ENCODE peak calls at places on chromosomes 13 and 19, in six cellular contexts. V is fibroblast of lung, E is CD14-positive monocyte, L is stomach, A is dorsolateral prefrontal cortex, Y is uterus. Z is an unnamed sample.

GRCh38 chr13:84630486-84630885 is 748.2 kb upstream of the SLITRK1 start:
- DNase-seq in E (no peak), V (peak; percentile 88), L (no peak), A (no peak), Y (no peak), Z (no peak)

GRCh38 chr19:37964109-37964508 is 57.1 kb downstream of the SIPA1L3 start:
- DNase-seq in A (no peak), V (peak; percentile 61), Y (no peak), E (no peak), L (no peak), Z (no peak)

GRCh38 chr19:31461814-31462539 is 112.7 kb upstream of the TSHZ3 start:
- DNase-seq in A (no peak), V (peak; percentile 6), E (no peak), Y (no peak), L (no peak), Z (no peak)

GRCh38 chr13:94608586-94608985 is 6.9 kb downstream of the GPR180 start:
- DNase-seq in Y (no peak), A (no peak), E (no peak), L (no peak), V (no peak), Z (no peak)

GRCh38 chr19:4916292-4917082 is 7.2 kb downstream of the UHRF1 start:
- DNase-seq in A (no peak), L (no peak), V (no peak), E (no peak), Y (no peak), Z (peak; percentile 71)

GRCh38 chr13:31234729-31235128 is 35.0 kb downstream of the B3GLCT start:
- DNase-seq in Y (no peak), E (no peak), L (no peak), A (no peak), V (no peak), Z (no peak)

GRCh38 chr13:39415403-39415802 is 187.6 kb downstream of the LHFPL6 start:
- DNase-seq in V (peak; percentile 47), L (no peak), A (peak; percentile 52), E (no peak), Y (peak; percentile 53), Z (no peak)

GRCh38 chr13:24214528-24214927 is 54.0 kb downstream of the SPATA13 start:
- DNase-seq in E (no peak), V (no peak), A (no peak), L (no peak), Y (no peak), Z (no peak)

GRCh38 chr13:111115051-111115840 is at the start of gene ARHGEF7:
- DNase-seq in Y (no peak), A (peak; percentile 40), V (peak; percentile 7), L (no peak), E (no peak), Z (peak; percentile 65)

GRCh38 chr13:111658150-111659100 is 338.0 kb downstream of the TEX29 start:
- DNase-seq in E (no peak), Y (no peak), A (no peak), V (no peak), L (no peak), Z (no peak)

GRCh38 chr19:9324584-9324962 is 594 bp downstream of the ZNF559 start:
- DNase-seq in L (no peak), E (no peak), V (no peak), A (no peak), Y (no peak), Z (no peak)

GRCh38 chr13:26029581-26030136 is 22.2 kb downstream of the SHISA2 start:
- DNase-seq in Y (no peak), A (no peak), V (no peak), E (no peak), L (no peak), Z (no peak)

GRCh38 chr13:110410000-110410399 is 102.9 kb downstream of the COL4A2 start:
- DNase-seq in L (no peak), V (no peak), A (no peak), Y (no peak), E (no peak), Z (no peak)

GRCh38 chr19:29305268-29305667 is 92.3 kb upstream of the UQCRFS1 start:
- DNase-seq in L (no peak), Y (no peak), V (no peak), E (no peak), A (no peak), Z (no peak)

GRCh38 chr19:4122480-4122879 is 1.4 kb downstream of the MAP2K2 start:
- DNase-seq in V (no peak), L (no peak), A (no peak), Y (no peak), E (no peak), Z (no peak)

GRCh38 chr19:38658462-38659306 is 11.2 kb downstream of the ACTN4 start:
- DNase-seq in E (no peak), A (no peak), V (peak; percentile 100), Y (peak; percentile 81), L (peak; percentile 63), Z (no peak)

GRCh38 chr13:110807546-110807945 is 94.0 kb downstream of the ING1 start:
- DNase-seq in L (no peak), A (no peak), Y (no peak), V (no peak), E (no peak), Z (no peak)

GRCh38 chr13:29883941-29884518 is 33.6 kb upstream of the UBL3 start:
- DNase-seq in A (no peak), E (no peak), Y (no peak), L (no peak), V (peak; percentile 52), Z (no peak)

GRCh38 chr19:33938821-33939220 is 142.2 kb downstream of the KCTD15 start:
- DNase-seq in V (no peak), L (peak; percentile 48), E (no peak), A (no peak), Y (no peak), Z (no peak)

DNA sequence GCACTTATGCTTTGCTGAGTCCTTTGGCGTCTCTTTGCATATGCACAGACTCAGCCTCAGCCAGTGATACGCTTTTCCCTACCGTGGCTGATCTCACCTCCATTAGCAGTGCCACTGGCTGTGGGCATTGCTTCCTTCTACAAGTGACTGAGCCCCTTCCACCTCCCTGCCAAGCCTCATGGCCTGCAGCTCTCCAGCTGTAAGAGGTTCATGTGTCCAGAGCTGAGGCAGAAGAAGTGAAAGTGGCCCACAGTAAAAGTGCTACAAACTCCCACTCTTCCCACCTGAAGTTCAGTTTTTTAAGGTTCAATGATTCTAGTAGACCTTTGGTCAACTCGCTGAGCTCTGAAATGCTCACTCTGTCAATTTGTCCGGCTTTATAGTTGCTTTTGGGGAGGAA is 44.7 kb downstream of the SMARCA4 start:
- DNase-seq in V (no peak), A (no peak), E (no peak), Y (no peak), L (no peak), Z (no peak)
- TF ChIP-seq CTCF in V (no peak), A (no peak), E (no peak), Y (no peak), L (no peak), Z (no peak)

GRCh38 chr13:78657699-78658629 is 991 bp downstream of the OBI1 start:
- DNase-seq in L (no peak), A (no peak), Y (no peak), E (no peak), V (peak; percentile 4), Z (peak; percentile 45)

GRCh38 chr13:78659450-78660110 is 625 bp upstream of the OBI1 start:
- DNase-seq in V (no peak), A (no peak), Y (no peak), E (no peak), L (no peak), Z (peak; percentile 17)

GRCh38 chr13:78658630-78659449 is at the start of gene OBI1:
- DNase-seq in L (peak; percentile 94), A (peak; percentile 91), Y (peak; percentile 89), V (peak; percentile 92), E (peak; percentile 85), Z (peak; percentile 88)

GRCh38 chr13:78662467-78662866 is 3.5 kb upstream of the OBI1 start:
- DNase-seq in L (no peak), A (no peak), E (no peak), Y (no peak), V (no peak), Z (peak; percentile 28)

DNA sequence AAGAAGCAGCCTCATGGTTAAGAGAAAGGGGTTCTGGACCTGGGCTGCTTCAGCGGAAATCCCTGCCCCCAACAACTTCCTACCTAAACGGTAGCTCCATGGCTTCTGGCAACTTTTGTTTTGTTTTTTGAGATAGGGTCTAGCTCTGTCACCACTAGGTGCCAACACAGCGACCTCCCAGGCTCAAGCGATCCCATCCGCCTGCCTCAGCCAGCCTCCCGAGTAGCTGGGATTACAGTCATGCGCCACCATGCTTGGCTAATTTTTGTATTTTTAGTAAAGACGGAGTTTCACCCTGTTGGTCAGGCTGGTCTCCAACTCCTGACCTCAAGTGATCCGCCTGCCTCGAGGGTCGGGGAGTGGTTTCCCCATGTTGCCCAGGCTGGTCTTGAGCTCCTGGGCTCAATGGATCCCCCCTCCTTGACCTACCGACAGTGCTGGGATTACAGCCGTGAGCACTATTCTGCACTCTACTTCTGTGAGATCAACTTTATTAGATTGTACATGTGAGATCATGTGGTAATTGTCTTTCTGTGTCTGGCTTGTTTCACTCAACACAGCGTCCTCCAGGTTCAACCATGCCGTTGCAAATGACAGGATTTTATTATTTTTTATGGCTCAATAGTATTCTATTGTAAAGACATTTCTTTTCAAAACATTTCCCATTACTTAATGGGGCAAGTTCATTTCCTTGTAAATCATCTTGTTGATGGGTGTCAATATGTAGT is 1.3 kb upstream of the OBI1 start:
- DNase-seq in Y (no peak), A (peak; percentile 4), E (no peak), V (peak; percentile 3), L (no peak), Z (no peak)
- TF ChIP-seq CTCF in Y (no peak), A (no peak), E (no peak), V (no peak), L (no peak), Z (no peak)

GRCh38 chr19:53942001-53942786 is 20.5 kb upstream of the CACNG8 start:
- DNase-seq in A (no peak), E (no peak), V (no peak), Y (no peak), L (no peak), Z (no peak)
- TF ChIP-seq CTCF in A (no peak), E (no peak), V (no peak), Y (no peak), L (no peak), Z (no peak)

DNA sequence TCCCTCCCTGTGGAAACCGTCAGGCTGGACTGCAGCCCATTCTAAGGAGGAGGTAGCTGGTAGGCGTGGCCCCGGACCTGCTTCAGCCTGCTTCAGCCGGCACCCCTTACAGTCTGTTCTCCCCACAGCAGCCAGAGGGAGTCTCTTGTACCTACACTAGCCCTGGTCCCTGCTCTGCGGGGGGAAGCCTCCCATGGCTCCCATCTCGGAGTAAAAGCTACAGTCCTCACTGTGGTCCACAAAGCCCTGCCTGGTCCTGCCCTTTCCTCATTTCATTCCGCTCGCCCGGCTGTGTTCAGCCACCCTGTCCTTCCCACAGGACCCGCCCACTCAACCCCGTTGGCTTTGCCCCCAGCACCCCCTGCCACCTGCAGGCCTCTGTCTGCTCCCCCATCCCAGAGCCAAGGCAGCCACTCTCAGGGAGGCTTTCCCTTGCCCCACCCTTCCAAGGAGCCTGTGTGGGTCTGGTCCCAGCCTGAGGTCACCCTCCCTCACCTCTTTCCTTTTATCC is 1.3 kb downstream of the PGLYRP1 start:
- DNase-seq in Y (no peak), V (no peak), A (no peak), L (peak; percentile 46), E (no peak), Z (no peak)
- TF ChIP-seq CTCF in Y (no peak), V (no peak), A (no peak), L (no peak), E (no peak), Z (no peak)

GRCh38 chr19:13082192-13083007 is 20.3 kb downstream of the LYL1 start:
- DNase-seq in V (peak; percentile 59), A (no peak), L (no peak), E (no peak), Y (peak; percentile 71), Z (no peak)
- TF ChIP-seq CTCF in V (peak; percentile 45), A (peak; percentile 34), L (peak; percentile 6), E (no peak), Y (peak; percentile 30), Z (peak; percentile 4)

Z was measured in GM13977.